ENCODE peak calls at places on chromosomes 5 and 9, in five cellular contexts. One of them, this sample, is unnamed.

GRCh38 chr9:89687216-89687615 is 82.4 kb downstream of the GADD45G start:
- DNase-seq in stimulated activated CD8-positive, alpha-beta memory T cell treated with anti-CD3 and anti-CD28 coated beads, Interleukin-12 subunit alpha, Interleukin-12 subunit beta, amount 100 ng/mL, for 4 hours: no peak
- DNase-seq in kidney: no peak
- DNase-seq in amygdala: no peak
- DNase-seq in D341Med: no peak
- DNase-seq in this sample: no peak

GRCh38 chr5:172529896-172530295 is 75.6 kb upstream of the SH3PXD2B start:
- DNase-seq in stimulated activated CD8-positive, alpha-beta memory T cell treated with anti-CD3 and anti-CD28 coated beads, Interleukin-12 subunit alpha, Interleukin-12 subunit beta, amount 100 ng/mL, for 4 hours: no peak
- DNase-seq in kidney: no peak
- DNase-seq in amygdala: no peak
- DNase-seq in D341Med: no peak
- DNase-seq in this sample: no peak

GRCh38 chr9:21995652-21996275 is 1.2 kb downstream of the CDKN2B-AS1 start:
- DNase-seq in stimulated activated CD8-positive, alpha-beta memory T cell treated with anti-CD3 and anti-CD28 coated beads, Interleukin-12 subunit alpha, Interleukin-12 subunit beta, amount 100 ng/mL, for 4 hours: no peak
- DNase-seq in kidney: peak; percentile 85
- DNase-seq in amygdala: no peak
- DNase-seq in D341Med: peak; percentile 17
- DNase-seq in this sample: peak; percentile 35

GRCh38 chr5:91381774-91382492 is 1.2 kb downstream of the ARRDC3 start:
- DNase-seq in stimulated activated CD8-positive, alpha-beta memory T cell treated with anti-CD3 and anti-CD28 coated beads, Interleukin-12 subunit alpha, Interleukin-12 subunit beta, amount 100 ng/mL, for 4 hours: peak; percentile 37
- DNase-seq in kidney: peak; percentile 95
- DNase-seq in amygdala: peak; percentile 74
- DNase-seq in D341Med: peak; percentile 62
- DNase-seq in this sample: peak; percentile 86

GRCh38 chr9:78005231-78006002 is 26.2 kb downstream of the GNAQ start:
- DNase-seq in stimulated activated CD8-positive, alpha-beta memory T cell treated with anti-CD3 and anti-CD28 coated beads, Interleukin-12 subunit alpha, Interleukin-12 subunit beta, amount 100 ng/mL, for 4 hours: no peak
- DNase-seq in kidney: no peak
- DNase-seq in amygdala: no peak
- DNase-seq in D341Med: no peak
- DNase-seq in this sample: no peak

GRCh38 chr5:107247427-107247826 is 423.3 kb downstream of the EFNA5 start:
- DNase-seq in stimulated activated CD8-positive, alpha-beta memory T cell treated with anti-CD3 and anti-CD28 coated beads, Interleukin-12 subunit alpha, Interleukin-12 subunit beta, amount 100 ng/mL, for 4 hours: no peak
- DNase-seq in kidney: no peak
- DNase-seq in amygdala: no peak
- DNase-seq in D341Med: no peak
- DNase-seq in this sample: no peak

GRCh38 chr9:128771094-128771721 is 519 bp downstream of the ZER1 start:
- DNase-seq in stimulated activated CD8-positive, alpha-beta memory T cell treated with anti-CD3 and anti-CD28 coated beads, Interleukin-12 subunit alpha, Interleukin-12 subunit beta, amount 100 ng/mL, for 4 hours: no peak
- DNase-seq in kidney: no peak
- DNase-seq in amygdala: no peak
- DNase-seq in D341Med: no peak
- DNase-seq in this sample: no peak

GRCh38 chr9:17627641-17628040 is 48.8 kb downstream of the SH3GL2 start:
- DNase-seq in stimulated activated CD8-positive, alpha-beta memory T cell treated with anti-CD3 and anti-CD28 coated beads, Interleukin-12 subunit alpha, Interleukin-12 subunit beta, amount 100 ng/mL, for 4 hours: no peak
- DNase-seq in kidney: no peak
- DNase-seq in amygdala: no peak
- DNase-seq in D341Med: peak; percentile 33
- DNase-seq in this sample: no peak

GRCh38 chr9:138120511-138121437 is 243.2 kb downstream of the CACNA1B start:
- DNase-seq in stimulated activated CD8-positive, alpha-beta memory T cell treated with anti-CD3 and anti-CD28 coated beads, Interleukin-12 subunit alpha, Interleukin-12 subunit beta, amount 100 ng/mL, for 4 hours: no peak
- DNase-seq in kidney: peak; percentile 51
- DNase-seq in amygdala: no peak
- DNase-seq in D341Med: no peak
- DNase-seq in this sample: no peak

GRCh38 chr5:126805108-126805507 is 28.2 kb downstream of the LMNB1 start:
- DNase-seq in stimulated activated CD8-positive, alpha-beta memory T cell treated with anti-CD3 and anti-CD28 coated beads, Interleukin-12 subunit alpha, Interleukin-12 subunit beta, amount 100 ng/mL, for 4 hours: no peak
- DNase-seq in kidney: no peak
- DNase-seq in amygdala: no peak
- DNase-seq in D341Med: no peak
- DNase-seq in this sample: no peak

GRCh38 chr9:129496187-129497063 is 124.5 kb downstream of the C9orf50 start:
- DNase-seq in stimulated activated CD8-positive, alpha-beta memory T cell treated with anti-CD3 and anti-CD28 coated beads, Interleukin-12 subunit alpha, Interleukin-12 subunit beta, amount 100 ng/mL, for 4 hours: peak; percentile 72
- DNase-seq in kidney: peak; percentile 99
- DNase-seq in amygdala: peak; percentile 80
- DNase-seq in D341Med: peak; percentile 90
- DNase-seq in this sample: peak; percentile 98

GRCh38 chr5:151926186-151926585 is 1.5 kb upstream of the GLRA1 start:
- DNase-seq in stimulated activated CD8-positive, alpha-beta memory T cell treated with anti-CD3 and anti-CD28 coated beads, Interleukin-12 subunit alpha, Interleukin-12 subunit beta, amount 100 ng/mL, for 4 hours: no peak
- DNase-seq in kidney: no peak
- DNase-seq in amygdala: no peak
- DNase-seq in D341Med: peak; percentile 73
- DNase-seq in this sample: no peak

This sample was measured in head of caudate nucleus.